ENCODE peak calls at places on chromosomes 6 and 20, in nine cellular contexts. O is prostate gland, C is cardiac muscle cell, H is SK-N-SH, S is heart left ventricle, Y is GM23338, N is PC-3, E is A549, D is breast epithelium. T is an unnamed sample. For H3K4me1, the result is how much of the 10 kb centered on the place peaks cover.

GRCh38 chr6:146905313-146905712 is 298.9 kb upstream of the STXBP5 start:
- DNase-seq in Y (no peak), D (peak), C (peak), O (peak), H (peak), S (no peak), N (peak), E (peak), T (no peak)

GRCh38 chr6:7390218-7390878 is 740 bp downstream of the RIOK1 start:
- DNase-seq in S (no peak), N (no peak), H (no peak), E (no peak), C (no peak), O (no peak), Y (no peak), D (no peak), T (no peak)

GRCh38 chr6:118562959-118563358 is 14.9 kb downstream of the PLN start:
- DNase-seq in C (no peak), D (no peak), S (no peak), H (no peak), Y (no peak), N (no peak), O (no peak), E (no peak), T (no peak)

GRCh38 chr6:6655805-6656251 is 67.3 kb downstream of the LY86 start:
- DNase-seq in D (no peak), N (no peak), C (no peak), E (no peak), S (no peak), H (no peak), O (no peak), Y (no peak), T (no peak)

GRCh38 chr20:60039526-60039925 is 81.3 kb downstream of the CDH26 start:
- DNase-seq in S (no peak), H (no peak), C (no peak), Y (no peak), N (no peak), O (no peak), E (no peak), D (no peak), T (no peak)

GRCh38 chr20:31740208-31740607 is 1.1 kb downstream of the TPX2 start:
- DNase-seq in N (peak), E (no peak), O (no peak), H (peak), S (no peak), C (peak), D (no peak), Y (no peak), T (no peak)

GRCh38 chr20:51583499-51583898 is 41.0 kb upstream of the NFATC2 start:
- DNase-seq in H (no peak), N (no peak), E (no peak), D (no peak), S (no peak), O (no peak), Y (peak), C (no peak), T (no peak)

GRCh38 chr6:137363805-137364138 is 130.4 kb downstream of the OLIG3 start:
- DNase-seq in H (no peak), C (no peak), D (no peak), S (no peak), E (no peak), N (no peak), Y (no peak), O (no peak), T (no peak)

GRCh38 chr20:56736285-56736857 is 107.3 kb downstream of the TFAP2C start:
- DNase-seq in H (no peak), Y (peak), O (no peak), D (no peak), N (no peak), C (no peak), S (no peak), E (no peak), T (no peak)

GRCh38 chr6:109769213-109769612 is 78.1 kb downstream of the FIG4 start:
- DNase-seq in C (no peak), O (no peak), Y (no peak), D (no peak), N (no peak), S (no peak), E (no peak), H (no peak), T (no peak)

GRCh38 chr6:33622456-33623431 is 1.6 kb downstream of the ITPR3 start:
- DNase-seq in H (no peak), Y (no peak), E (no peak), N (peak), O (no peak), D (no peak), S (no peak), C (no peak), T (no peak)

GRCh38 chr6:147621280-147621679 is 112.8 kb downstream of the SAMD5 start:
- DNase-seq in Y (no peak), H (no peak), N (no peak), S (no peak), E (peak), D (no peak), C (peak), O (no peak), T (no peak)

GRCh38 chr6:151436814-151437213 is 15.1 kb downstream of the RMND1 start:
- DNase-seq in H (no peak), E (peak), O (no peak), S (no peak), C (peak), D (no peak), N (no peak), Y (no peak), T (no peak)

GRCh38 chr6:6962699-6963098 is 145.1 kb upstream of the RREB1 start:
- DNase-seq in Y (no peak), O (no peak), D (no peak), C (no peak), S (no peak), H (no peak), E (no peak), N (no peak), T (no peak)

GRCh38 chr6:37155394-37156312 is 14.3 kb upstream of the PIM1 start:
- DNase-seq in E (no peak), H (no peak), D (no peak), Y (no peak), C (no peak), O (no peak), N (no peak), S (no peak), T (no peak)

GRCh38 chr6:1622220-1622841 is 12.6 kb downstream of the FOXC1 start:
- DNase-seq in N (no peak), D (no peak), S (no peak), E (no peak), Y (no peak), H (peak), O (no peak), C (no peak), T (no peak)

GRCh38 chr6:2630891-2631458 is 119.7 kb downstream of the MYLK4 start:
- DNase-seq in H (no peak), C (peak), S (no peak), D (no peak), Y (no peak), E (peak), O (no peak), N (peak), T (no peak)

GRCh38 chr20:25047766-25048165 is 10.2 kb downstream of the ACSS1 start:
- DNase-seq in O (peak), S (no peak), N (no peak), E (no peak), H (no peak), C (no peak), Y (no peak), D (no peak), T (no peak)

GRCh38 chr20:33279261-33279910 is 3.6 kb upstream of the BPIFB1 start:
- DNase-seq in S (no peak), N (no peak), E (no peak), H (no peak), D (no peak), C (no peak), O (no peak), Y (no peak), T (no peak)

GRCh38 chr6:95185874-95186273 is 391.5 kb upstream of the MANEA start:
- DNase-seq in Y (no peak), H (no peak), C (no peak), S (no peak), E (no peak), O (no peak), D (no peak), N (peak), T (no peak)

GRCh38 chr20:20248620-20249200 is 119.2 kb upstream of the INSM1 start:
- DNase-seq in C (no peak), D (no peak), N (no peak), E (no peak), H (no peak), S (no peak), Y (no peak), O (no peak), T (no peak)

DNA sequence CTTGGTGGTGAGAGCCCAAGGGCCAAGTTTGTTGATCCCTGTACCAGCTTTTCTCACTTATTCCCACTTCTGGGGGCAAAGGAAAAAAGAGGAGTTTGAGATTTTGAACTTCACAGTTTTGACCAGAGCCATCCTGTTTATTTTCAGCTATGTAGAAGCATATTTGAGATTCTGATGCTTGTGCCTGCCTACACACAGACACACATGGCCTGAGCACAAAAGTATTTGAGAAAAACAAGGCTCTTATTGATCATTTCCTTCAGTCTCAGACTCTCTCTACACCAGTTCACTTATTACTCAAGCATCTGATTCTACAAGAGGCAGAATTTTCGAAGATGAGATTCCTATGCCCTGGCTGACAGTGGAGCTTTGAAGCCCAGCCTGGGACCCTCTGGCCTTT is 100.7 kb downstream of the TCP11 start:
- DNase-seq in H (no peak), O (no peak), N (no peak), D (no peak), E (no peak), S (no peak), Y (no peak), C (no peak), T (no peak)
- H3K4me1 ChIP-seq in H (under half), O (under half), N (under half), D (under half), E (under half), S (half or more), Y (half or more), C (under half), T (under half)

GRCh38 chr20:17579369-17580039 is 9.6 kb downstream of the DSTN start:
- DNase-seq in C (no peak), O (no peak), D (no peak), N (peak), H (no peak), Y (no peak), S (no peak), E (no peak), T (no peak)
- H3K4me1 ChIP-seq in C (under half), O (under half), D (under half), N (under half), H (under half), Y (under half), S (half or more), E (half or more), T (under half)

GRCh38 chr20:64049060-64049886 is at the start of gene SOX18:
- DNase-seq in E (peak), C (peak), H (peak), N (peak), D (no peak), Y (peak), S (peak), O (no peak), T (no peak)

GRCh38 chr20:64045346-64046011 is 4.0 kb downstream of the SOX18 start:
- DNase-seq in O (no peak), C (no peak), D (no peak), Y (peak), H (no peak), N (peak), S (peak), E (no peak), T (no peak)

GRCh38 chr20:64048402-64049044 is 916 bp downstream of the SOX18 start:
- DNase-seq in N (no peak), S (no peak), D (no peak), Y (peak), C (peak), O (no peak), H (peak), E (no peak), T (no peak)

GRCh38 chr20:64047968-64048401 is 1.5 kb downstream of the SOX18 start:
- DNase-seq in D (no peak), Y (peak), C (no peak), O (no peak), N (no peak), E (no peak), H (no peak), S (no peak), T (no peak)

DNA sequence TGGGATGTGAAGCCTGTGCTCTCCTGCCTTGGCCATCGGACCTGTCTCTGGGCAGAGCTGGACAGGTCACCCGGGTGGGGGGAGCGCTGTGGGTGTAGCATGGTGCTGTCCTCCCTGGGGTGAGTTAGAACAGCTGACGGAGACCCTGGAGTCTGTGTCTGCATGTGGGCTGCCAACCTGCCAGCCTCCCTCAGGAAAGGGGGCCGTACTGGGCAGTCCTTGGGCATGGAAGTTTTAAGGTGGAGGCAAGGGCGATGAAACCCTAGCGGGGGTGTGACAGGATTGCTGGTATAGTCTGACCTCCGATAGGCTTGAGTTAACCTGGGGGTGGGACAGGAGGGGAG is 2.4 kb downstream of the SOX18 start:
- DNase-seq in Y (no peak), E (no peak), D (no peak), N (no peak), S (no peak), H (no peak), O (no peak), C (no peak), T (no peak)
- H3K4me1 ChIP-seq in Y (under half), E (under half), D (under half), N (under half), S (under half), H (under half), O (under half), C (under half), T (under half)

GRCh38 chr6:35729722-35730121 is 7.1 kb upstream of the ARMC12 start:
- DNase-seq in D (no peak), H (no peak), O (no peak), S (no peak), N (no peak), E (no peak), C (no peak), Y (no peak), T (no peak)
- H3K4me1 ChIP-seq in D (half or more), H (under half), O (half or more), S (under half), N (under half), E (half or more), C (under half), Y (under half), T (half or more)

GRCh38 chr6:72646604-72647485 is 25.0 kb downstream of the KCNQ5 start:
- DNase-seq in C (no peak), D (no peak), H (no peak), E (no peak), Y (no peak), N (peak), S (no peak), O (no peak), T (no peak)
- H3K4me1 ChIP-seq in C (under half), D (under half), H (under half), E (under half), Y (under half), N (under half), S (under half), O (under half), T (under half)

GRCh38 chr6:92550501-92550900 is 868.9 kb downstream of the EPHA7 start:
- DNase-seq in N (no peak), O (no peak), S (no peak), D (no peak), E (no peak), Y (no peak), C (no peak), H (no peak), T (no peak)
- H3K4me1 ChIP-seq in N (under half), O (under half), S (under half), D (under half), E (under half), Y (under half), C (under half), H (under half), T (under half)

DNA sequence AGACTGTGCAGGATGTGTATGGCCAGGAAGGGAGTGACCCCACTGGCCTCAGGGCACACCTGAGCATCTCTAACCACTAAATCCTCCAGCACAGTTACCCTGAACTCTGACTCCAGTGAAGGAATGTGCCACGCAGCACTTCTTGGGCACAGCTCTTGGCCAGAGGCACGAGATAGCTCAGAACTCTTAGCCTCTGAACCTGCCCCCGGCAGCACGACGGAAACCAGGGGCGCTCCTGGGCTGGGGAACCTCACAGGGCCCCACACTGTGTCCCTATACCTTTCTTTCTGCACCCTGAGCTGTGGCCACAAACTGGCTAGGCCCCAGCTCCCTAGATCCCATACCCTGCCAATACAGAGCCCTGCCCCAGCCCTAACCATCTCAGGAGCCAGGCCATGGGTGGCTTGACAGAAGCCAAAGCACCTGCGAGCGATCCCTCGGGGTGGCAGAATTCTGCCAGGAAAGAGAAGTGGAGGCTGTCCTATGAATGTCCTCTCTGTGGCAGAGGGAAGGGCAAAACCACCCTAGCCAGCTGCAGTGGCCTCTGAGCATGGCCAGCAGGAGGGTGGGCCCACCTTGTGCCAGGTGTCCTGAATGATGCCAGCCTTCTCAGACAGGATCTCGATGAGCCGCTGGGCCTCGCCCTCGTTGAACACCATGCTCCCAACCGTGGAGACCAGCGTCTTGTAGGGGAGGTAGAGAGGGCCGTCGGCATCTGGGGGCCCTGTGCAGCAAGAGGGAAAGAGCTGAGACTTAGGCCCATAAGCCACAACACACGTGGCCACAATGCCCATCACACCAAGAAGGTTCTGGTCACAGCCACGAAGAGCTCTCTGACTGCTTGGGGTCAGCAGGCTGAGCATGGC is 39.4 kb downstream of the RRBP1 start:
- DNase-seq in H (no peak), D (no peak), C (no peak), O (no peak), N (no peak), E (no peak), S (no peak), Y (no peak), T (peak)
- H3K4me1 ChIP-seq in H (under half), D (under half), C (under half), O (under half), N (under half), E (under half), S (half or more), Y (under half), T (under half)

GRCh38 chr20:38167466-38167850 is 2.4 kb upstream of the TGM2 start:
- DNase-seq in Y (no peak), C (no peak), O (no peak), N (no peak), D (no peak), H (no peak), E (no peak), S (no peak), T (no peak)

GRCh38 chr20:38168791-38169589 is 3.9 kb upstream of the TGM2 start:
- DNase-seq in N (peak), Y (no peak), D (no peak), S (no peak), O (no peak), C (no peak), E (peak), H (no peak), T (peak)

GRCh38 chr20:38166707-38167233 is 1.7 kb upstream of the TGM2 start:
- DNase-seq in D (no peak), C (no peak), N (no peak), S (no peak), O (no peak), Y (no peak), H (no peak), E (no peak), T (no peak)

GRCh38 chr20:38169636-38170035 is 4.6 kb upstream of the TGM2 start:
- DNase-seq in D (no peak), O (no peak), C (no peak), H (no peak), N (no peak), S (no peak), Y (no peak), E (no peak), T (no peak)

GRCh38 chr20:38167851-38168760 is 3.0 kb upstream of the TGM2 start:
- DNase-seq in D (peak), O (no peak), E (peak), C (peak), N (peak), Y (peak), H (no peak), S (peak), T (peak)
- H3K4me1 ChIP-seq in D (under half), O (under half), E (half or more), C (under half), N (half or more), Y (under half), H (under half), S (under half), T (half or more)

T was measured in left lung.